ENCODE peak calls at places on chromosomes 16 and 17, in ten cellular contexts. W, E, U, F, A, N, O, B, H and S are unnamed samples.

GRCh38 chr16:82954224-82954929 is 327.6 kb downstream of the CDH13 start:
- DNase-seq in W (peak; percentile 70), E (no peak), U (no peak), F (no peak), A (no peak), N (no peak), O (no peak), B (no peak), H (peak; percentile 66), S (no peak)

GRCh38 chr16:49540836-49541235 is 167.2 kb downstream of the C16orf78 start:
- DNase-seq in W (no peak), E (no peak), U (no peak), F (no peak), A (no peak), N (no peak), O (no peak), B (no peak), H (no peak), S (no peak)

GRCh38 chr16:90034504-90034903 is 15.2 kb upstream of the DBNDD1 start:
- DNase-seq in W (no peak), E (no peak), U (no peak), F (no peak), A (no peak), N (no peak), O (no peak), B (no peak), H (no peak), S (no peak)

GRCh38 chr17:1649116-1649843 is 386 bp downstream of the RILP start:
- DNase-seq in W (peak; percentile 92), E (peak; percentile 80), U (peak; percentile 91), F (no peak), A (peak; percentile 82), N (peak; percentile 98), O (peak; percentile 81), B (peak; percentile 78), H (peak; percentile 85), S (peak; percentile 97)

GRCh38 chr17:55386931-55387330 is 34.7 kb downstream of the MMD start:
- DNase-seq in W (no peak), E (no peak), U (no peak), F (no peak), A (no peak), N (no peak), O (no peak), B (no peak), H (no peak), S (no peak)

GRCh38 chr16:56711862-56712261 is 18.1 kb upstream of the NUP93 start:
- DNase-seq in W (no peak), E (no peak), U (no peak), F (no peak), A (no peak), N (no peak), O (no peak), B (no peak), H (no peak), S (no peak)

GRCh38 chr17:18185832-18186231 is 2.2 kb downstream of the ALKBH5 start:
- DNase-seq in W (no peak), E (no peak), U (no peak), F (no peak), A (no peak), N (no peak), O (no peak), B (no peak), H (no peak), S (no peak)

GRCh38 chr16:27273670-27274522 is 5.3 kb upstream of the NSMCE1 start:
- DNase-seq in W (no peak), E (no peak), U (no peak), F (no peak), A (no peak), N (no peak), O (peak; percentile 41), B (peak; percentile 71), H (no peak), S (peak; percentile 64)

GRCh38 chr17:82440377-82440981 is 10.1 kb downstream of the CYBC1 start:
- DNase-seq in W (no peak), E (no peak), U (no peak), F (no peak), A (peak; percentile 31), N (no peak), O (no peak), B (no peak), H (no peak), S (no peak)
- TF ChIP-seq CTCF in W (no peak), E (no peak), U (no peak), F (no peak), A (no peak), N (no peak), O (no peak), B (no peak), H (no peak), S (no peak)

GRCh38 chr16:17419266-17419665 is 51.5 kb downstream of the XYLT1 start:
- DNase-seq in W (no peak), E (no peak), U (no peak), F (no peak), A (no peak), N (no peak), O (no peak), B (no peak), H (no peak), S (no peak)

GRCh38 chr16:17414421-17414820 is 56.3 kb downstream of the XYLT1 start:
- DNase-seq in W (no peak), E (no peak), U (no peak), F (peak; percentile 32), A (no peak), N (no peak), O (peak; percentile 14), B (no peak), H (no peak), S (no peak)

GRCh38 chr16:17414916-17415315 is 55.8 kb downstream of the XYLT1 start:
- DNase-seq in W (no peak), E (no peak), U (no peak), F (no peak), A (no peak), N (no peak), O (no peak), B (no peak), H (no peak), S (no peak)

GRCh38 chr16:17417740-17418139 is 53.0 kb downstream of the XYLT1 start:
- DNase-seq in W (no peak), E (no peak), U (no peak), F (no peak), A (no peak), N (no peak), O (peak; percentile 21), B (no peak), H (no peak), S (no peak)

DNA sequence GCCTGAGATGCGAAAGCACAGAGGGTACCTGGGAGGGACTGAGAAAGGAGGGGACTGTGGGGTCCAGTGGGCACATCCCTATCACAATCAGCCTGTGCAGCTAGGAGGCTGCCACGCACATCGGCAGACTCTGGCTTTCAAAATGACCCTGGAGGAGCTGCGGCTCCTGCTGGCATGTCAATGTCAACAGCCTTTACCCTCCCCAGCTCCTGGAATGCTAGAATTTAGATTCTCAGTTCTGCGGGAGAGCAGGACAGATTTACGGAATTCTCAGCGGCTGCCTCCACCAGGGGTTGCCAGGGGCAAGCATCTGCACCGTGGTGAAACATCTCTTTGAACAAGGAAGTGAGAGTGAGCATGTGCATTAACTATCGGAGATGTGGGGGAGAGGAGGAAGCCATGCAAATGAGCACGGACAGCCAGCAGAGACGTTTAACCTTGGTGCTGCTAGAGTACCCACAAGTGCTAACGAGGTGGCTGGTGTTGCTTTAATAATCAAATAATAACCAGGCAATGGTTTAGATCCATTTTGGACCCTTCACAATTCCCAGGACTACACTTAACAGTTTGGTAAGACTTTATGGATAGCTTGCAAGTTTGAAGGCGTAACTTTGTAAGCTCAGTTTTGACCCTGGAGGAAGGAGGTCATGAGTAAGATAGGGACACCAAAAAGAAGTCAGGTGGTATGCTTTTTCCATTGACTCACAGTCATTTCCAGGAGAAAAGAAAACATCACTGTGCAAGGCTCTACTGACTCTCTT is 54.1 kb downstream of the XYLT1 start:
- DNase-seq in W (peak; percentile 40), E (peak; percentile 31), U (peak; percentile 46), F (peak; percentile 89), A (peak; percentile 78), N (no peak), O (peak; percentile 60), B (no peak), H (peak; percentile 83), S (no peak)
- TF ChIP-seq CTCF in W (peak; percentile 9), E (no peak), U (peak; percentile 31), F (peak; percentile 26), A (no peak), N (no peak), O (no peak), B (no peak), H (peak; percentile 52), S (peak; percentile 34)

GRCh38 chr16:70523621-70524405 is at the start of gene SF3B3:
- DNase-seq in W (peak; percentile 40), E (peak; percentile 42), U (peak; percentile 77), F (no peak), A (peak; percentile 70), N (peak; percentile 92), O (peak; percentile 72), B (peak; percentile 60), H (no peak), S (peak; percentile 86)

GRCh38 chr16:70534949-70535348 is 11.3 kb downstream of the SF3B3 start:
- DNase-seq in W (no peak), E (no peak), U (no peak), F (no peak), A (no peak), N (no peak), O (no peak), B (no peak), H (no peak), S (no peak)

GRCh38 chr16:70527315-70527996 is 3.8 kb downstream of the SF3B3 start:
- DNase-seq in W (no peak), E (no peak), U (no peak), F (no peak), A (no peak), N (no peak), O (no peak), B (no peak), H (no peak), S (no peak)

GRCh38 chr16:70526403-70526802 is 2.8 kb downstream of the SF3B3 start:
- DNase-seq in W (no peak), E (no peak), U (no peak), F (no peak), A (no peak), N (no peak), O (no peak), B (no peak), H (no peak), S (no peak)

DNA sequence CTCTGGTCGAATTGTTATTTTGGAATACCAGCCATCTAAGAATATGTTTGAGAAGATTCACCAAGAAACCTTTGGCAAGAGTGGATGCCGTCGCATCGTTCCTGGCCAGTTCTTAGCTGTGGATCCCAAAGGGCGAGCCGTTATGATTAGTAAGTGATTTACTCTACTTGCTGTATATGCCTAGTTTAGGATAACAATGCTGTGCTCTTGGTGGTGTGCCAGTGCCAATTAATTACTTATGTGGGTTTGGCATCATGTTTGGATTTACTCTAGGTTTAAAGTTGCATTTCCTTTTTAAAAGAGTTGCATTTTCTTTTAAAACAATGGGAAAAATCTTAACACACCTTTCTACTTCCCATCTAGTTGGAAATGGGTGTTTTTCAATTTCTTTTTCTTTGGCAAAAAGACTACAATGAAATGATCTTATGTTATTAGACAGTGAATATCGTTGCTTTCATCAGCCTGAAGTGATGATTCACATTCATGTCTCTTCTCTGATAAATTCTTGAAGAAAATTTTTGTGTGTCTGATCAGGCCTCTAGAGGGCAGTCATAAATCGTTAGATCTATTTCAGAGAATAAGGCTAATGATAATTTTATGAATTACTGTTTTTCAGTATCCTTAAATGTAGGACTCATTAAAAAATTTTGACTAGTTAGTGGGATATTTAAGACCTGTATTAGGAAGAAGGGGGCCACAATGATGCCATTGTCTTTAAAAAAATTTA is 5.6 kb downstream of the SF3B3 start:
- DNase-seq in W (peak; percentile 67), E (no peak), U (no peak), F (no peak), A (peak; percentile 46), N (no peak), O (no peak), B (peak; percentile 62), H (peak; percentile 72), S (no peak)
- TF ChIP-seq CTCF in W (peak; percentile 54), E (no peak), U (peak; percentile 65), F (peak; percentile 36), A (no peak), N (no peak), O (peak; percentile 44), B (peak; percentile 67), H (peak; percentile 66), S (peak; percentile 72)

GRCh38 chr17:38600416-38600815 is 5.3 kb downstream of the SRCIN1 start:
- DNase-seq in W (no peak), E (no peak), U (no peak), F (no peak), A (no peak), N (no peak), O (no peak), B (no peak), H (no peak), S (no peak)
- TF ChIP-seq CTCF in W (no peak), E (no peak), U (no peak), F (no peak), A (no peak), N (no peak), O (no peak), B (no peak), H (no peak), S (no peak)